ENCODE peak calls at places on chromosomes 7 and 10, in five cellular contexts. One of them, this sample, is unnamed.

GRCh38 chr7:100476108-100476780 is 2.8 kb downstream of the TSC22D4 start:
- DNase-seq in GM12878: no peak
- DNase-seq in Calu3: no peak
- DNase-seq in testis: no peak
- DNase-seq in lower leg skin: no peak
- DNase-seq in this sample: no peak

GRCh38 chr10:87661861-87662785 is 2.4 kb downstream of the PAPSS2 start:
- DNase-seq in testis: no peak
- DNase-seq in Calu3: no peak
- DNase-seq in GM12878: no peak
- DNase-seq in lower leg skin: no peak
- DNase-seq in this sample: no peak

GRCh38 chr10:117590516-117590915 is 48.0 kb downstream of the EMX2 start:
- DNase-seq in lower leg skin: no peak
- DNase-seq in GM12878: no peak
- DNase-seq in testis: no peak
- DNase-seq in Calu3: no peak
- DNase-seq in this sample: no peak

GRCh38 chr7:46385662-46386309 is 464.7 kb upstream of the IGFBP3 start:
- DNase-seq in Calu3: no peak
- DNase-seq in testis: no peak
- DNase-seq in GM12878: no peak
- DNase-seq in lower leg skin: no peak
- DNase-seq in this sample: no peak

GRCh38 chr7:16743207-16743606 is 10.3 kb upstream of the TSPAN13 start:
- DNase-seq in lower leg skin: no peak
- DNase-seq in Calu3: no peak
- DNase-seq in GM12878: no peak
- DNase-seq in testis: no peak
- DNase-seq in this sample: no peak

GRCh38 chr10:70785190-70785589 is at the start of gene TBATA:
- DNase-seq in testis: no peak
- DNase-seq in lower leg skin: peak; percentile 2
- DNase-seq in Calu3: no peak
- DNase-seq in GM12878: no peak
- DNase-seq in this sample: no peak

GRCh38 chr7:98335411-98335977 is 54.0 kb downstream of the BRI3 start:
- DNase-seq in lower leg skin: no peak
- DNase-seq in testis: no peak
- DNase-seq in Calu3: no peak
- DNase-seq in GM12878: no peak
- DNase-seq in this sample: no peak

GRCh38 chr7:116395125-116395791 is 104.3 kb upstream of the CAV2 start:
- DNase-seq in lower leg skin: no peak
- DNase-seq in GM12878: no peak
- DNase-seq in testis: no peak
- DNase-seq in Calu3: peak; percentile 41
- DNase-seq in this sample: no peak

GRCh38 chr10:13717936-13718772 is 131.4 kb downstream of the PRPF18 start:
- DNase-seq in GM12878: no peak
- DNase-seq in Calu3: peak; percentile 64
- DNase-seq in testis: peak; percentile 62
- DNase-seq in lower leg skin: peak; percentile 76
- DNase-seq in this sample: peak; percentile 30

GRCh38 chr10:71543608-71544158 is 147.0 kb downstream of the CDH23 start:
- DNase-seq in lower leg skin: no peak
- DNase-seq in testis: no peak
- DNase-seq in GM12878: no peak
- DNase-seq in Calu3: no peak
- DNase-seq in this sample: no peak

GRCh38 chr7:55509322-55509721 is 63.0 kb downstream of the VOPP1 start:
- DNase-seq in lower leg skin: peak; percentile 36
- DNase-seq in GM12878: no peak
- DNase-seq in Calu3: no peak
- DNase-seq in testis: no peak
- DNase-seq in this sample: no peak

GRCh38 chr7:590731-591551 is 71.3 kb upstream of the PDGFA start:
- DNase-seq in Calu3: no peak
- DNase-seq in testis: no peak
- DNase-seq in lower leg skin: no peak
- DNase-seq in GM12878: no peak
- DNase-seq in this sample: peak; percentile 7

GRCh38 chr7:15651693-15652092 is 34.8 kb downstream of the MEOX2 start:
- DNase-seq in lower leg skin: no peak
- DNase-seq in Calu3: no peak
- DNase-seq in GM12878: no peak
- DNase-seq in testis: no peak
- DNase-seq in this sample: no peak

GRCh38 chr10:43048301-43049051 is 28.4 kb upstream of the RET start:
- DNase-seq in lower leg skin: no peak
- DNase-seq in Calu3: no peak
- DNase-seq in GM12878: no peak
- DNase-seq in testis: no peak
- DNase-seq in this sample: peak; percentile 5

GRCh38 chr7:3134715-3135114 is 91.0 kb upstream of the CARD11 start:
- DNase-seq in Calu3: no peak
- DNase-seq in GM12878: no peak
- DNase-seq in lower leg skin: no peak
- DNase-seq in testis: no peak
- DNase-seq in this sample: no peak

GRCh38 chr7:134548877-134549276 is at the start of gene AKR1B15:
- DNase-seq in GM12878: peak; percentile 62
- DNase-seq in lower leg skin: peak; percentile 43
- DNase-seq in testis: no peak
- DNase-seq in Calu3: no peak
- DNase-seq in this sample: no peak

GRCh38 chr10:79320785-79321493 is 26.3 kb upstream of the PPIF start:
- DNase-seq in testis: no peak
- DNase-seq in GM12878: no peak
- DNase-seq in Calu3: no peak
- DNase-seq in lower leg skin: no peak
- DNase-seq in this sample: no peak

GRCh38 chr10:129102906-129103693 is 363.9 kb upstream of the MGMT start:
- DNase-seq in GM12878: no peak
- DNase-seq in Calu3: no peak
- DNase-seq in lower leg skin: no peak
- DNase-seq in testis: no peak
- DNase-seq in this sample: no peak

GRCh38 chr7:125506331-125506730 is 576.7 kb upstream of the POT1 start:
- DNase-seq in lower leg skin: no peak
- DNase-seq in Calu3: no peak
- DNase-seq in testis: no peak
- DNase-seq in GM12878: no peak
- DNase-seq in this sample: peak; percentile 52

GRCh38 chr7:46178685-46179084 is 257.6 kb upstream of the IGFBP3 start:
- DNase-seq in testis: no peak
- DNase-seq in Calu3: no peak
- DNase-seq in lower leg skin: no peak
- DNase-seq in GM12878: no peak
- DNase-seq in this sample: no peak

GRCh38 chr7:135147341-135147898 is 452 bp upstream of the TMEM140 start:
- DNase-seq in testis: no peak
- DNase-seq in Calu3: no peak
- DNase-seq in GM12878: no peak
- DNase-seq in lower leg skin: no peak
- DNase-seq in this sample: no peak

GRCh38 chr7:1906087-1906830 is 236.2 kb downstream of the ELFN1 start:
- DNase-seq in GM12878: no peak
- DNase-seq in lower leg skin: no peak
- DNase-seq in testis: no peak
- DNase-seq in Calu3: no peak
- DNase-seq in this sample: no peak

GRCh38 chr7:45563804-45564461 is 10.2 kb upstream of the ADCY1 start:
- DNase-seq in lower leg skin: no peak
- DNase-seq in Calu3: no peak
- DNase-seq in testis: no peak
- DNase-seq in GM12878: no peak
- DNase-seq in this sample: no peak

This sample was measured in glutamatergic neuron.